ENCODE peak calls at places on chromosome 16, in four cellular contexts. Y, G, W and H are unnamed samples.

GRCh38 chr16:47037396-47037745 is 63.9 kb upstream of the DNAJA2 start:
- DNase-seq in Y (no peak), G (peak), W (no peak), H (no peak)

GRCh38 chr16:89581861-89582563 is 6.5 kb downstream of the CPNE7 start:
- DNase-seq in Y (peak), W (no peak), G (no peak), H (no peak)

GRCh38 chr16:14284930-14285541 is 213.9 kb downstream of the MRTFB start:
- DNase-seq in Y (no peak), G (no peak), W (no peak), H (peak)

GRCh38 chr16:85395913-85396878 is 216.9 kb upstream of the GSE1 start:
- DNase-seq in Y (peak), G (no peak), W (no peak), H (no peak)

GRCh38 chr16:80569440-80570105 is 28.8 kb downstream of the DYNLRB2 start:
- DNase-seq in G (peak), Y (peak), W (no peak), H (no peak)

GRCh38 chr16:71557299-71557698 is 19.6 kb downstream of the TAT start:
- DNase-seq in Y (no peak), G (no peak), W (no peak), H (no peak)

GRCh38 chr16:66020642-66021041 is 345.8 kb upstream of the CDH5 start:
- DNase-seq in Y (no peak), W (no peak), G (no peak), H (no peak)

GRCh38 chr16:88535181-88535856 is 34.9 kb upstream of the ZC3H18 start:
- DNase-seq in W (no peak), Y (no peak), G (no peak), H (no peak)